ENCODE peak calls at places on chromosomes 7 and 10, in six cellular contexts. W, N, B, V, J and K are unnamed samples.

GRCh38 chr7:42747073-42747472 is 164.8 kb downstream of the C7orf25 start:
- DNase-seq in W (no peak), N (no peak), B (no peak), V (no peak), J (no peak), K (no peak)

GRCh38 chr10:103888113-103888841 is 29.7 kb downstream of the STN1 start:
- DNase-seq in W (peak; percentile 64), N (peak; percentile 82), B (peak; percentile 88), V (peak; percentile 86), J (peak; percentile 91), K (peak; percentile 84)

GRCh38 chr7:134703781-134704180 is 57.1 kb downstream of the BPGM start:
- DNase-seq in W (no peak), N (no peak), B (peak; percentile 86), V (peak; percentile 88), J (peak; percentile 99), K (no peak)

GRCh38 chr10:71083457-71083975 is 128.9 kb upstream of the UNC5B start:
- DNase-seq in W (peak; percentile 1), N (peak; percentile 14), B (peak; percentile 44), V (no peak), J (no peak), K (no peak)

GRCh38 chr7:3461923-3462322 is 160.9 kb downstream of the SDK1 start:
- DNase-seq in W (no peak), N (no peak), B (no peak), V (no peak), J (no peak), K (no peak)

GRCh38 chr7:150375662-150376521 is 3.2 kb upstream of the ZNF775 start:
- DNase-seq in W (no peak), N (no peak), B (no peak), V (no peak), J (no peak), K (no peak)

GRCh38 chr10:84537447-84537931 is 209.1 kb downstream of the CCSER2 start:
- DNase-seq in W (peak; percentile 51), N (no peak), B (no peak), V (peak; percentile 37), J (peak; percentile 78), K (no peak)

GRCh38 chr10:78703581-78703980 is 365.2 kb upstream of the ZMIZ1 start:
- DNase-seq in W (no peak), N (no peak), B (no peak), V (no peak), J (no peak), K (no peak)

GRCh38 chr7:149194799-149195179 is 557 bp upstream of the ZNF282 start:
- DNase-seq in W (no peak), N (no peak), B (no peak), V (no peak), J (no peak), K (no peak)

GRCh38 chr7:98177553-98177952 is 33.7 kb upstream of the BHLHA15 start:
- DNase-seq in W (no peak), N (no peak), B (no peak), V (no peak), J (no peak), K (no peak)

GRCh38 chr10:31320598-31321211 is 1.7 kb downstream of the ZEB1 start:
- DNase-seq in W (peak; percentile 64), N (peak; percentile 75), B (peak; percentile 78), V (peak; percentile 64), J (peak; percentile 64), K (no peak)

GRCh38 chr10:80413152-80413996 is 5.0 kb downstream of the PRXL2A start:
- DNase-seq in W (no peak), N (no peak), B (no peak), V (no peak), J (peak; percentile 75), K (no peak)

GRCh38 chr10:125472037-125472607 is 210.8 kb downstream of the TEX36 start:
- DNase-seq in W (no peak), N (no peak), B (no peak), V (no peak), J (no peak), K (no peak)

GRCh38 chr10:29957887-29958330 is 101.5 kb downstream of the JCAD start:
- DNase-seq in W (peak; percentile 16), N (peak; percentile 96), B (peak; percentile 95), V (no peak), J (peak; percentile 74), K (peak; percentile 91)

GRCh38 chr7:31099451-31100444 is 47.6 kb downstream of the ADCYAP1R1 start:
- DNase-seq in W (no peak), N (peak; percentile 52), B (peak; percentile 52), V (peak; percentile 2), J (no peak), K (no peak)

GRCh38 chr7:8005279-8005678 is 36.7 kb downstream of the GLCCI1 start:
- DNase-seq in W (no peak), N (no peak), B (no peak), V (no peak), J (no peak), K (no peak)

GRCh38 chr10:91163269-91163708 is 57.2 kb upstream of the PCGF5 start:
- DNase-seq in W (peak; percentile 67), N (peak; percentile 88), B (peak; percentile 84), V (peak; percentile 45), J (peak; percentile 54), K (no peak)

GRCh38 chr10:96683065-96683464 is 37.2 kb downstream of the PIK3AP1 start:
- DNase-seq in W (no peak), N (no peak), B (no peak), V (no peak), J (no peak), K (no peak)

GRCh38 chr7:42080831-42081230 is 156.2 kb downstream of the GLI3 start:
- DNase-seq in W (no peak), N (no peak), B (no peak), V (no peak), J (no peak), K (peak; percentile 73)

GRCh38 chr7:24836084-24836483 is 78.8 kb upstream of the GSDME start:
- DNase-seq in W (no peak), N (no peak), B (no peak), V (no peak), J (no peak), K (no peak)

GRCh38 chr7:154188330-154188729 is 136.1 kb downstream of the DPP6 start:
- DNase-seq in W (no peak), N (no peak), B (no peak), V (no peak), J (no peak), K (no peak)

GRCh38 chr7:13920053-13920697 is 69.3 kb downstream of the ETV1 start:
- DNase-seq in W (peak; percentile 55), N (no peak), B (no peak), V (no peak), J (peak; percentile 100), K (peak; percentile 98)

GRCh38 chr7:50185188-50185587 is 92.1 kb upstream of the ZPBP start:
- DNase-seq in W (no peak), N (no peak), B (no peak), V (no peak), J (no peak), K (no peak)

GRCh38 chr7:116804459-116804858 is 57.9 kb upstream of the CAPZA2 start:
- DNase-seq in W (no peak), N (no peak), B (no peak), V (no peak), J (no peak), K (no peak)

GRCh38 chr7:86814980-86815379 is 171.3 kb downstream of the GRM3 start:
- DNase-seq in W (no peak), N (no peak), B (no peak), V (no peak), J (peak; percentile 11), K (no peak)

GRCh38 chr7:142880886-142881505 is 4.5 kb downstream of the TRPV6 start:
- DNase-seq in W (no peak), N (peak; percentile 67), B (no peak), V (no peak), J (peak; percentile 58), K (no peak)

GRCh38 chr7:77444123-77444522 is 28.0 kb upstream of the GSAP start:
- DNase-seq in W (no peak), N (no peak), B (no peak), V (no peak), J (peak; percentile 71), K (no peak)

GRCh38 chr10:59580257-59580863 is 129.3 kb downstream of the SLC16A9 start:
- DNase-seq in W (no peak), N (no peak), B (no peak), V (no peak), J (peak; percentile 73), K (peak; percentile 12)

GRCh38 chr7:83517026-83517700 is 131.8 kb downstream of the SEMA3E start:
- DNase-seq in W (no peak), N (no peak), B (no peak), V (no peak), J (no peak), K (peak; percentile 40)

GRCh38 chr10:112711366-112711765 is 238.7 kb upstream of the TCF7L2 start:
- DNase-seq in W (no peak), N (no peak), B (no peak), V (no peak), J (peak; percentile 23), K (no peak)

GRCh38 chr7:132575336-132575986 is 809 bp downstream of the PLXNA4 start:
- DNase-seq in W (peak; percentile 65), N (no peak), B (peak; percentile 76), V (peak; percentile 54), J (peak; percentile 48), K (no peak)

GRCh38 chr7:26399309-26399610 is 107.6 kb downstream of the SNX10 start:
- DNase-seq in W (no peak), N (no peak), B (no peak), V (peak; percentile 22), J (no peak), K (peak; percentile 30)
- TF ChIP-seq CTCF in W (no peak), N (no peak), B (peak; percentile 9), V (peak; percentile 29), J (peak; percentile 16), K (peak; percentile 63)

GRCh38 chr7:29480456-29480855 is 83.2 kb upstream of the PRR15 start:
- DNase-seq in W (peak; percentile 38), N (no peak), B (no peak), V (peak; percentile 74), J (no peak), K (no peak)

GRCh38 chr7:29480934-29481625 is 82.6 kb upstream of the PRR15 start:
- DNase-seq in W (no peak), N (no peak), B (no peak), V (no peak), J (no peak), K (no peak)

GRCh38 chr7:29478687-29479086 is 84.9 kb upstream of the PRR15 start:
- DNase-seq in W (no peak), N (no peak), B (no peak), V (no peak), J (no peak), K (no peak)

GRCh38 chr7:29478218-29478617 is 85.4 kb upstream of the PRR15 start:
- DNase-seq in W (no peak), N (no peak), B (no peak), V (no peak), J (no peak), K (no peak)

GRCh38 chr7:29479606-29480200 is 83.9 kb upstream of the PRR15 start:
- DNase-seq in W (no peak), N (no peak), B (no peak), V (peak; percentile 36), J (peak; percentile 27), K (no peak)
- H3K4me3 ChIP-seq in W (no peak overlapping the region), N (peak overlapping the region; percentile 48), B (no peak overlapping the region), V (no peak overlapping the region), J (no peak overlapping the region), K (no peak overlapping the region)

GRCh38 chr7:68425377-68425776 is 1172.9 kb upstream of the AUTS2 start:
- DNase-seq in W (no peak), N (no peak), B (no peak), V (no peak), J (peak; percentile 8), K (no peak)
- TF ChIP-seq CTCF in W (no peak), N (no peak), B (no peak), V (no peak), J (peak; percentile 25), K (peak; percentile 7)

GRCh38 chr7:114086906-114087651 is 168.3 kb upstream of the PPP1R3A start:
- DNase-seq in W (no peak), N (no peak), B (no peak), V (peak; percentile 27), J (peak; percentile 33), K (peak; percentile 26)
- H3K4me3 ChIP-seq in W (peak overlapping the region; percentile 49), N (peak overlapping the region; percentile 80), B (peak overlapping the region; percentile 86), V (peak overlapping the region; percentile 59), J (peak overlapping the region; percentile 65), K (peak overlapping the region; percentile 76)